ENCODE peak calls at places on chromosomes 13 and 19, in nine cellular contexts. P is cerebellar nuclear complex; L is activated naive CD4-positive, alpha-beta T cell treated with anti-CD3 and anti-CD28 coated beads for 36 hours; X is stomach; G is activated T-helper 1 cell treated with Interleukin-2 at 50 U/mL for 16 hours; Y is astrocyte of the spinal cord; R is brain pericyte; C is stimulated activated CD4-positive, alpha-beta T cell treated with anti-CD3 and anti-CD28 coated beads, TNF-alpha, amount 100 ng/mL, for 24 hours; U is ureter. V is an unnamed sample.

GRCh38 chr13:109790951-109791605 is 4.7 kb upstream of the IRS2 start:
- DNase-seq in P (no peak), L (peak; percentile 57), X (no peak), G (no peak), Y (peak; percentile 45), R (no peak), C (no peak), U (no peak), V (peak; percentile 56)

GRCh38 chr19:46369817-46370216 is 22.9 kb downstream of the PPP5C start:
- DNase-seq in P (no peak), L (peak; percentile 38), X (no peak), G (no peak), Y (no peak), R (no peak), C (no peak), U (no peak), V (no peak)

GRCh38 chr13:21967871-21968270 is 297.0 kb downstream of the FGF9 start:
- DNase-seq in P (no peak), L (no peak), X (no peak), G (no peak), Y (no peak), R (no peak), C (no peak), U (no peak), V (no peak)

GRCh38 chr19:4086336-4086953 is 19.7 kb upstream of the ZBTB7A start:
- DNase-seq in P (no peak), L (no peak), X (peak; percentile 42), G (no peak), Y (no peak), R (no peak), C (no peak), U (no peak), V (no peak)

GRCh38 chr19:5478241-5478924 is 23.2 kb downstream of the ZNRF4 start:
- DNase-seq in P (no peak), L (no peak), X (no peak), G (no peak), Y (no peak), R (no peak), C (no peak), U (no peak), V (no peak)

GRCh38 chr19:2846180-2846935 is 5.1 kb downstream of the ZNF555 start:
- DNase-seq in P (no peak), L (no peak), X (no peak), G (no peak), Y (no peak), R (no peak), C (no peak), U (no peak), V (no peak)

GRCh38 chr13:49669735-49670309 is 21.5 kb downstream of the EBPL start:
- DNase-seq in P (no peak), L (peak; percentile 53), X (peak; percentile 64), G (no peak), Y (peak; percentile 79), R (peak; percentile 49), C (no peak), U (no peak), V (no peak)

GRCh38 chr19:42038675-42039074 is 31.3 kb downstream of the GRIK5 start:
- DNase-seq in P (no peak), L (no peak), X (no peak), G (no peak), Y (no peak), R (no peak), C (no peak), U (no peak), V (no peak)

GRCh38 chr19:55391191-55391670 is 5.5 kb downstream of the RPL28 start:
- DNase-seq in P (no peak), L (no peak), X (no peak), G (no peak), Y (no peak), R (no peak), C (no peak), U (no peak), V (no peak)

GRCh38 chr13:113962975-113963374 is 10.9 kb downstream of the C13orf46 start:
- DNase-seq in P (no peak), L (no peak), X (no peak), G (no peak), Y (no peak), R (no peak), C (no peak), U (no peak), V (no peak)

GRCh38 chr13:99078014-99078771 is 100.3 kb upstream of the DOCK9 start:
- DNase-seq in P (no peak), L (peak; percentile 53), X (no peak), G (no peak), Y (no peak), R (no peak), C (no peak), U (no peak), V (no peak)

GRCh38 chr19:14517446-14517839 is 754 bp downstream of the DNAJB1 start:
- DNase-seq in P (no peak), L (no peak), X (no peak), G (no peak), Y (no peak), R (no peak), C (no peak), U (no peak), V (no peak)

GRCh38 chr19:8094336-8094735 is 41.8 kb downstream of the CCL25 start:
- DNase-seq in P (no peak), L (no peak), X (no peak), G (no peak), Y (no peak), R (no peak), C (no peak), U (no peak), V (no peak)

GRCh38 chr19:47093254-47093653 is 20.3 kb downstream of the ZC3H4 start:
- DNase-seq in P (no peak), L (no peak), X (no peak), G (no peak), Y (no peak), R (no peak), C (no peak), U (no peak), V (no peak)

GRCh38 chr13:72132065-72132464 is 265.1 kb upstream of the DACH1 start:
- DNase-seq in P (no peak), L (no peak), X (no peak), G (no peak), Y (no peak), R (no peak), C (no peak), U (no peak), V (no peak)

GRCh38 chr19:32896516-32897214 is 27.1 kb upstream of the SLC7A9 start:
- DNase-seq in P (no peak), L (no peak), X (no peak), G (no peak), Y (peak; percentile 21), R (no peak), C (no peak), U (no peak), V (no peak)